ENCODE peak calls at places on chromosomes 1 and 21, in six cellular contexts. One of them, this sample, is unnamed.

GRCh38 chr1:53545663-53546408 is 86.6 kb downstream of the DMRTB1 start:
- DNase-seq in NCI-H1092: no peak
- DNase-seq in iPS-NIHi11: no peak
- DNase-seq in ovary: peak
- DNase-seq in hepatocyte: no peak
- DNase-seq in NCI-H1105: no peak
- DNase-seq in this sample: no peak

GRCh38 chr1:15736035-15736665 is at the start of gene SLC25A34:
- DNase-seq in NCI-H1092: no peak
- DNase-seq in ovary: no peak
- DNase-seq in iPS-NIHi11: peak
- DNase-seq in NCI-H1105: peak
- DNase-seq in hepatocyte: no peak
- DNase-seq in this sample: no peak

GRCh38 chr1:70441392-70442035 is 30.4 kb downstream of the CTH start:
- DNase-seq in iPS-NIHi11: no peak
- DNase-seq in hepatocyte: no peak
- DNase-seq in ovary: no peak
- DNase-seq in NCI-H1092: no peak
- DNase-seq in NCI-H1105: no peak
- DNase-seq in this sample: no peak

GRCh38 chr1:17437260-17438175 is 2.0 kb downstream of the RCC2 start:
- DNase-seq in hepatocyte: peak
- DNase-seq in NCI-H1092: peak
- DNase-seq in iPS-NIHi11: peak
- DNase-seq in NCI-H1105: peak
- DNase-seq in ovary: peak
- DNase-seq in this sample: no peak

GRCh38 chr1:51553911-51554310 is 34.8 kb upstream of the EPS15 start:
- DNase-seq in ovary: no peak
- DNase-seq in hepatocyte: no peak
- DNase-seq in iPS-NIHi11: no peak
- DNase-seq in NCI-H1092: no peak
- DNase-seq in NCI-H1105: no peak
- DNase-seq in this sample: no peak

GRCh38 chr21:45172408-45172807 is 98.0 kb downstream of the ADARB1 start:
- DNase-seq in iPS-NIHi11: no peak
- DNase-seq in NCI-H1092: no peak
- DNase-seq in hepatocyte: no peak
- DNase-seq in NCI-H1105: no peak
- DNase-seq in ovary: no peak
- DNase-seq in this sample: no peak

GRCh38 chr21:33268736-33269441 is 2.7 kb downstream of the IL10RB start:
- DNase-seq in hepatocyte: peak
- DNase-seq in iPS-NIHi11: peak
- DNase-seq in ovary: no peak
- DNase-seq in NCI-H1105: peak
- DNase-seq in NCI-H1092: peak
- DNase-seq in this sample: no peak

GRCh38 chr1:58905628-58906256 is 121.9 kb upstream of the JUN start:
- DNase-seq in iPS-NIHi11: no peak
- DNase-seq in hepatocyte: no peak
- DNase-seq in ovary: no peak
- DNase-seq in NCI-H1105: peak
- DNase-seq in NCI-H1092: no peak
- DNase-seq in this sample: no peak

GRCh38 chr1:107683198-107683657 is 281.8 kb downstream of the VAV3 start:
- DNase-seq in NCI-H1105: peak
- DNase-seq in NCI-H1092: no peak
- DNase-seq in hepatocyte: peak
- DNase-seq in iPS-NIHi11: no peak
- DNase-seq in ovary: no peak
- DNase-seq in this sample: no peak

GRCh38 chr1:83751602-83752001 is 247.3 kb downstream of the TTLL7 start:
- DNase-seq in iPS-NIHi11: no peak
- DNase-seq in NCI-H1092: no peak
- DNase-seq in NCI-H1105: no peak
- DNase-seq in hepatocyte: no peak
- DNase-seq in ovary: no peak
- DNase-seq in this sample: no peak

GRCh38 chr1:181089777-181090505 is 1.4 kb downstream of the IER5 start:
- DNase-seq in ovary: peak
- DNase-seq in NCI-H1105: peak
- DNase-seq in iPS-NIHi11: peak
- DNase-seq in NCI-H1092: peak
- DNase-seq in hepatocyte: peak
- DNase-seq in this sample: no peak

GRCh38 chr1:211340622-211341487 is 14.2 kb downstream of the TRAF5 start:
- DNase-seq in ovary: no peak
- DNase-seq in NCI-H1092: no peak
- DNase-seq in NCI-H1105: no peak
- DNase-seq in iPS-NIHi11: no peak
- DNase-seq in hepatocyte: no peak
- DNase-seq in this sample: no peak

GRCh38 chr1:16088996-16089395 is 15.5 kb upstream of the FAM131C start:
- DNase-seq in NCI-H1092: no peak
- DNase-seq in iPS-NIHi11: no peak
- DNase-seq in ovary: no peak
- DNase-seq in NCI-H1105: no peak
- DNase-seq in hepatocyte: peak
- DNase-seq in this sample: no peak

GRCh38 chr1:158735848-158736247 is 15.3 kb upstream of the OR6K3 start:
- DNase-seq in NCI-H1092: no peak
- DNase-seq in ovary: no peak
- DNase-seq in NCI-H1105: no peak
- DNase-seq in hepatocyte: no peak
- DNase-seq in iPS-NIHi11: no peak
- DNase-seq in this sample: no peak

GRCh38 chr1:68321084-68321685 is 88.9 kb upstream of the WLS start:
- DNase-seq in NCI-H1105: no peak
- DNase-seq in NCI-H1092: peak
- DNase-seq in ovary: peak
- DNase-seq in hepatocyte: peak
- DNase-seq in iPS-NIHi11: peak
- DNase-seq in this sample: no peak

GRCh38 chr1:227946624-227947424 is 908 bp downstream of the WNT9A start:
- DNase-seq in hepatocyte: peak
- DNase-seq in NCI-H1092: peak
- DNase-seq in iPS-NIHi11: peak
- DNase-seq in ovary: peak
- DNase-seq in NCI-H1105: peak
- DNase-seq in this sample: no peak

This sample was measured in GM04503.